ENCODE peak calls at places on chromosomes 3 and 15, in nine cellular contexts. Y is GM23338; V is tibial artery; P is tibial nerve; I is ovary; D is cardiac muscle cell; H is heart right ventricle; R is CD8-positive, alpha-beta memory T cell; Z is IMR-90. K is an unnamed sample.
A peak's percentile ranks its signal among the peaks of the same experiment; 100 is the strongest.

GRCh38 chr15:92683511-92683834 is 27.9 kb upstream of the FAM174B start:
- DNase-seq in Y (peak; percentile 91), V (no peak), P (no peak), I (peak; percentile 56), D (peak; percentile 55), H (peak; percentile 28), R (no peak), Z (no peak), K (peak; percentile 21)

GRCh38 chr15:27328616-27329015 is 357.6 kb downstream of the GABRG3 start:
- DNase-seq in Y (no peak), V (no peak), P (no peak), I (no peak), D (no peak), H (no peak), R (no peak), Z (no peak), K (peak; percentile 54)

GRCh38 chr15:74808840-74809229 is 3.8 kb upstream of the LMAN1L start:
- DNase-seq in Y (peak; percentile 82), V (no peak), P (no peak), I (no peak), D (no peak), H (no peak), R (no peak), Z (no peak), K (no peak)

GRCh38 chr3:185732782-185733181 is 92.1 kb downstream of the IGF2BP2 start:
- DNase-seq in Y (no peak), V (no peak), P (no peak), I (no peak), D (no peak), H (no peak), R (no peak), Z (peak; percentile 90), K (no peak)

GRCh38 chr3:15294914-15295313 is 37.5 kb downstream of the SH3BP5 start:
- DNase-seq in Y (no peak), V (peak; percentile 78), P (peak; percentile 50), I (no peak), D (no peak), H (no peak), R (no peak), Z (no peak), K (no peak)

GRCh38 chr3:49899815-49900214 is 3.9 kb downstream of the MST1R start:
- DNase-seq in Y (peak; percentile 89), V (no peak), P (no peak), I (no peak), D (peak; percentile 72), H (no peak), R (no peak), Z (no peak), K (no peak)

GRCh38 chr3:55662683-55663082 is 175.6 kb upstream of the WNT5A start:
- DNase-seq in Y (no peak), V (no peak), P (no peak), I (no peak), D (no peak), H (no peak), R (no peak), Z (peak; percentile 81), K (no peak)

GRCh38 chr3:115768661-115769060 is 145.4 kb downstream of the GAP43 start:
- DNase-seq in Y (no peak), V (no peak), P (no peak), I (no peak), D (no peak), H (no peak), R (no peak), Z (no peak), K (no peak)

GRCh38 chr3:145145461-145145860 is 1015.5 kb downstream of the PLOD2 start:
- DNase-seq in Y (no peak), V (no peak), P (no peak), I (no peak), D (no peak), H (no peak), R (no peak), Z (no peak), K (no peak)

GRCh38 chr3:189123595-189124387 is 48.0 kb upstream of the TPRG1 start:
- DNase-seq in Y (no peak), V (no peak), P (peak; percentile 34), I (peak; percentile 54), D (peak; percentile 52), H (peak; percentile 43), R (no peak), Z (no peak), K (no peak)

GRCh38 chr3:52205727-52206372 is 7.9 kb downstream of the ALAS1 start:
- DNase-seq in Y (no peak), V (no peak), P (no peak), I (no peak), D (no peak), H (no peak), R (no peak), Z (no peak), K (no peak)

GRCh38 chr3:73236867-73237266 is 175.4 kb downstream of the EBLN2 start:
- DNase-seq in Y (no peak), V (no peak), P (no peak), I (no peak), D (no peak), H (no peak), R (no peak), Z (no peak), K (no peak)

GRCh38 chr3:30644615-30645014 is 38.2 kb downstream of the TGFBR2 start:
- DNase-seq in Y (no peak), V (no peak), P (peak; percentile 97), I (no peak), D (no peak), H (no peak), R (peak; percentile 34), Z (peak; percentile 79), K (no peak)

GRCh38 chr3:89246326-89246725 is 138.9 kb downstream of the EPHA3 start:
- DNase-seq in Y (peak; percentile 88), V (no peak), P (no peak), I (no peak), D (no peak), H (no peak), R (no peak), Z (no peak), K (no peak)

GRCh38 chr15:84023636-84024035 is 211.9 kb upstream of the GOLGA6L4 start:
- DNase-seq in Y (peak; percentile 70), V (no peak), P (peak; percentile 38), I (peak; percentile 41), D (peak; percentile 17), H (no peak), R (no peak), Z (peak; percentile 45), K (no peak)

GRCh38 chr15:43260011-43260615 is 6.6 kb downstream of the TGM5 start:
- DNase-seq in Y (no peak), V (no peak), P (no peak), I (no peak), D (no peak), H (no peak), R (no peak), Z (no peak), K (no peak)

GRCh38 chr15:91098451-91098850 is 1.6 kb upstream of the SV2B start:
- DNase-seq in Y (peak; percentile 31), V (no peak), P (no peak), I (no peak), D (no peak), H (no peak), R (no peak), Z (no peak), K (no peak)

GRCh38 chr3:69339766-69340165 is 46.1 kb downstream of the FRMD4B start:
- DNase-seq in Y (no peak), V (no peak), P (no peak), I (no peak), D (no peak), H (no peak), R (no peak), Z (no peak), K (no peak)
- H3K27ac ChIP-seq in Y (no peak overlapping the region), V (peak overlapping the region; percentile 12), P (no peak overlapping the region), I (no peak overlapping the region), D (no peak overlapping the region), H (peak overlapping the region; percentile 70), R (no peak overlapping the region), Z (no peak overlapping the region), K (no peak overlapping the region)

GRCh38 chr3:28951773-28952556 is 328.9 kb upstream of the RBMS3 start:
- DNase-seq in Y (peak; percentile 4), V (no peak), P (no peak), I (no peak), D (no peak), H (no peak), R (no peak), Z (no peak), K (no peak)
- H3K27ac ChIP-seq in Y (no peak overlapping the region), V (no peak overlapping the region), P (no peak overlapping the region), I (no peak overlapping the region), D (no peak overlapping the region), H (no peak overlapping the region), R (no peak overlapping the region), Z (no peak overlapping the region), K (no peak overlapping the region)

DNA sequence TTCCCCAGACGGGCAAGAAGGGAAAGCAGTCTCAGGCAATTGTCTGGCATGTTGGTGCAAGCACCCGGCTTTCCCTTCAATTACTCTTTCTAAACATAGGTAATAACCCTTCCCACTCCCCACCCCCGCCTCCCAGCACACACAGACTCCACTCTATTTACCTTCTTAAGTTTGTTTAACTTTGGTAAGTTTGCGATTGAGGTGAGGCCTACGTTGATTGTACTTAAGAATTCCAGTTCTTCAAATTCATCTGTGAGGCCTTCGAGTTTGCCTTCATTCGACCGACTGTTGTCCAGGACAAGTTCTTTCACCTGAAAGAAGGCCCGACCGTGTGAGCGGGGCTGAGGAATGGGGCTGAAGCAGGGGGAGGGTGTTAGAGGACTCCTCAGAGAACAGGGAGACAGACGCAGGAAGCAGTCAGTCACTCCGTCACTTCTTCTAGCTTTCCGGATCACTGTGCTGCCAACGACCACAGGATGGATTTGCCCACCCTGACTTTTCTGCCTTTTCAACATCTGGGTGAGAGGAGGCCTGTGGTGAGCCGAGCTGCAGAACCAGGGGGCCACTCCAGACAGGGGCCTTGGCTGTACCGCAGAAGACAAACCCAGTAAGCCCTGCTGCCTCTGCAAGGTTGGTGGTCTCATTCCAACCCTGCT is 33.0 kb downstream of the ANP32A start:
- DNase-seq in Y (no peak), V (peak; percentile 53), P (no peak), I (no peak), D (no peak), H (no peak), R (no peak), Z (no peak), K (no peak)
- H3K27ac ChIP-seq in Y (no peak overlapping the region), V (no peak overlapping the region), P (no peak overlapping the region), I (no peak overlapping the region), D (peak overlapping the region; percentile 28), H (peak overlapping the region; percentile 91), R (no peak overlapping the region), Z (no peak overlapping the region), K (peak overlapping the region; percentile 64)

GRCh38 chr3:81483046-81483445 is 278.4 kb downstream of the GBE1 start:
- DNase-seq in Y (no peak), V (no peak), P (no peak), I (no peak), D (no peak), H (no peak), R (no peak), Z (no peak), K (no peak)
- H3K27ac ChIP-seq in Y (no peak overlapping the region), V (no peak overlapping the region), P (no peak overlapping the region), I (no peak overlapping the region), D (no peak overlapping the region), H (no peak overlapping the region), R (no peak overlapping the region), Z (no peak overlapping the region), K (no peak overlapping the region)

DNA sequence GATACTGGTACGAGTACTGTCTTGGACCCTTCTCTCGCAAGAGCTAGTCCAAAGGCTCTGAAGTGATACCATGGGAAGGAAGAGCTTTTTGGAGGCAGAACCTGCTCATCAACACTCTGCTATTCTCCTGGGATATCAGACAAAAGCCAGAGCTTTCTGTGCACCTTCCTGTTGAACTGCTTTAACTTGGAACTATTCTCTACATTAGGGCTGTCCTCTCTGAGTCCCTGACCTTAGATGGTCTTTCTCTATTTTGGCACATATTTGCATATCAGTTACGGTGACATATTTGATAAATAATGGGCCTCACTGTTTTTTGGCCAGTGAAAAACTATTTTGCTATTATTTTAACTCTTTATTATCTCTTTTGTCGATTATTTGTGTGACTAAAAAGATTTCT is 146.9 kb downstream of the TIGIT start:
- DNase-seq in Y (no peak), V (no peak), P (no peak), I (no peak), D (no peak), H (no peak), R (no peak), Z (no peak), K (no peak)
- H3K27ac ChIP-seq in Y (no peak overlapping the region), V (no peak overlapping the region), P (no peak overlapping the region), I (no peak overlapping the region), D (peak overlapping the region; percentile 37), H (peak overlapping the region; percentile 33), R (no peak overlapping the region), Z (no peak overlapping the region), K (no peak overlapping the region)

K was measured in substantia nigra.